ENCODE peak calls at places on chromosomes 13 and 19, in four cellular contexts. X, H, R and J are unnamed samples.

GRCh38 chr13:111575719-111576118 is 255.3 kb downstream of the TEX29 start:
- DNase-seq in X (no peak), H (no peak), R (no peak), J (no peak)

GRCh38 chr19:44985445-44985844 is 15.8 kb upstream of the RELB start:
- DNase-seq in X (no peak), H (no peak), R (no peak), J (no peak)

GRCh38 chr19:20660473-20660872 is 898 bp downstream of the ZNF626 start:
- DNase-seq in X (no peak), H (no peak), R (peak; percentile 17), J (no peak)

GRCh38 chr13:98436379-98436909 is 140.5 kb downstream of the STK24 start:
- DNase-seq in X (no peak), H (no peak), R (no peak), J (no peak)

GRCh38 chr19:47036233-47036651 is 12.2 kb downstream of the TMEM160 start:
- DNase-seq in X (peak; percentile 22), H (no peak), R (no peak), J (no peak)

GRCh38 chr19:20038358-20039202 is 725 bp downstream of the ZNF682 start:
- DNase-seq in X (peak; percentile 12), H (no peak), R (no peak), J (peak; percentile 19)

GRCh38 chr13:42804244-42804868 is 23.0 kb downstream of the FAM216B start:
- DNase-seq in X (no peak), H (no peak), R (no peak), J (no peak)

GRCh38 chr13:111936267-111936925 is 130.6 kb upstream of the SOX1 start:
- DNase-seq in X (no peak), H (no peak), R (no peak), J (no peak)

GRCh38 chr13:51739403-51740112 is 64.4 kb downstream of the DHRS12 start:
- DNase-seq in X (peak; percentile 56), H (no peak), R (peak; percentile 55), J (no peak)

GRCh38 chr19:37997911-37998344 is 90.9 kb downstream of the SIPA1L3 start:
- DNase-seq in X (peak; percentile 97), H (no peak), R (no peak), J (peak; percentile 86)

GRCh38 chr13:49625392-49626137 is 2.7 kb upstream of the ARL11 start:
- DNase-seq in X (peak; percentile 28), H (peak; percentile 99), R (peak; percentile 36), J (peak; percentile 30)

GRCh38 chr13:52892925-52893324 is 44.5 kb upstream of the PCDH8 start:
- DNase-seq in X (no peak), H (no peak), R (no peak), J (no peak)

GRCh38 chr13:52411629-52412028 is 5.7 kb upstream of the THSD1 start:
- DNase-seq in X (peak; percentile 87), H (no peak), R (no peak), J (peak; percentile 53)

GRCh38 chr13:41780736-41781708 is 179.9 kb downstream of the VWA8 start:
- DNase-seq in X (peak; percentile 77), H (no peak), R (no peak), J (peak; percentile 94)

GRCh38 chr13:21395953-21396352 is 63.1 kb downstream of the ZDHHC20 start:
- DNase-seq in X (no peak), H (no peak), R (no peak), J (no peak)

GRCh38 chr13:32024750-32025149 is 6.8 kb upstream of the FRY start:
- DNase-seq in X (no peak), H (no peak), R (no peak), J (no peak)

GRCh38 chr13:32022292-32022691 is 9.3 kb upstream of the FRY start:
- DNase-seq in X (peak; percentile 6), H (no peak), R (no peak), J (no peak)

GRCh38 chr13:32021785-32022184 is 9.8 kb upstream of the FRY start:
- DNase-seq in X (no peak), H (no peak), R (no peak), J (no peak)

GRCh38 chr13:32023096-32023495 is 8.5 kb upstream of the FRY start:
- DNase-seq in X (no peak), H (no peak), R (no peak), J (no peak)

GRCh38 chr13:32023698-32024097 is 7.9 kb upstream of the FRY start:
- DNase-seq in X (peak; percentile 14), H (no peak), R (no peak), J (peak; percentile 39)
- TF ChIP-seq CTCF in X (peak; percentile 38), H (peak; percentile 23), R (no peak), J (peak; percentile 49)

DNA sequence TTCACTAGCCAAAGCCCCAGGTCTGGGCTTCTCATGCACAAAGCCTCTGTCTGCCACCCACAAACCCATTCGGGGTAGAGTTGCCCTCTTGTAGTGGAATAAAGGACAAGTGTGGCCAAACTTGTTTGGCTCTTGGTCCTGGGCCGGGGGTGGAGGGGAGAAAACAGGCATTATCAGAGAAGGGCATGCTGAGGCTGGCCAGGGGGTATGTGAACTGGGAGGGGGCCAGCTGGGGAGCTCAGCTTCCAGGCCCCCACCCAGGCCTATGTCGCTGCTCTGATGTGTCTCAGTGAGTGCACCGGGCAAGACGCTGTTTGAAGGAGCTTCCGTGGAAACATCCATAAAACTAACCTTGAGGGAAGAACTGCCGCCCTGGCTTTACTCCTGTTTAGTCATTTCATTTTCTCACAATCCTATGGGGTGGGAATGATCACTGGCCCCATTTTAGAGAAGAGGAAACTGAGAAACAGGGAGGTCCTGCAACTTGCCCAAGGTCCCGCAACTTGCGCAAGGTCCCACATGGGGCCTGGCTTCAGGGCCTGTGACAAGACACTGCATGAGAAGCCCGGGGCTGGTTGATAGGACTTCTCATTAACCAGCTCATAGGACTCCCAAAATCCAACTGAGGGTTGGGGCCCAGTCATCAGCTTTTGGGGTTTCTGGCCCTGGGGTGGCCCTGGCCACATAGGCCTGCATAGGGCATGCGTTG is 30.8 kb downstream of the CCNE1 start:
- DNase-seq in X (no peak), H (no peak), R (no peak), J (no peak)
- H3K4me3 ChIP-seq in X (no peak overlapping the region), H (peak overlapping the region; percentile 6), R (no peak overlapping the region), J (peak overlapping the region; percentile 52)

GRCh38 chr19:55208880-55209429 is 346 bp downstream of the PTPRH start:
- DNase-seq in X (no peak), H (no peak), R (no peak), J (no peak)
- TF ChIP-seq CTCF in X (no peak), H (no peak), R (no peak), J (no peak)

GRCh38 chr19:48397636-48398328 is 4.3 kb downstream of the GRIN2D start:
- DNase-seq in X (no peak), H (no peak), R (no peak), J (no peak)
- H3K4me3 ChIP-seq in X (peak overlapping the region; percentile 62), H (no peak overlapping the region), R (no peak overlapping the region), J (peak overlapping the region; percentile 69)

DNA sequence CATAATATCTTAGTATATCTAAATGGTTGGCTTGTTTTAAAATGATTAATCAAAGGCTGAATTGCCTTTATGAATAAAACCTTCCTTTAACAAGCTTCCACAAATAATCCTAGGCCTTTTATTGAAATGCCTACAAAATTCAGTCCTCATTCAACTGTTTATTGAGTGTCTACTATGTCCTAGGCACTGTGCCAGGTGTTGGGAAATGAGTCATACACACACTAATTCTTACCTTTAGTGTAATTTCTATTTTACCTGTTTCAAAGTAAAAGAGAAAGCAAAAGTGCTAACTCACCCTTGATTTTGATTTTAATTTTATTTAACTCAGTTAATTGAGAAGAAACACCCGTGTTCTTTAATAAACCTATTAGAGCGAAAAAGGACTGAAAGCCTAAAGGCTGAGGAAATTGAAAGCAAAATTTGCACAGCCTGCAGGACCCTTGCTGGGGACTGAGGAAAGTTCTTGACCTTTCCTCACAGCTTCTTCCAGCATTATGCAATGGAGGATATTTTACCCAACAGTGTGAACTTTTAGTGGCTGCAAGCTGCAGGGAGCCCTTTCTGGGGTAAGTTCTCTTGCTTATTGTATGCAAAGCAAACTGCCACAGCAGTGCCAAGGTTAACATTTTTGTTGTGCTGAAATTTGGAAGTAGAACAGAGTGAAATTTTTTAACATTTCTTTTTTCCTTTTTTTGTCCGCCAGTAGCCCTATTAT is 83.1 kb downstream of the B3GLCT start:
- DNase-seq in X (no peak), H (no peak), R (no peak), J (peak; percentile 96)
- TF ChIP-seq CTCF in X (no peak), H (no peak), R (no peak), J (no peak)

GRCh38 chr19:40716031-40716654 is 543 bp downstream of the COQ8B start:
- DNase-seq in X (peak; percentile 97), H (no peak), R (no peak), J (peak; percentile 87)

GRCh38 chr19:40716655-40717324 is at the start of the genes COQ8B and ITPKC:
- DNase-seq in X (peak; percentile 95), H (peak; percentile 100), R (peak; percentile 100), J (peak; percentile 98)

GRCh38 chr19:40714519-40715299 is 2.0 kb downstream of the COQ8B start:
- DNase-seq in X (peak; percentile 84), H (peak; percentile 93), R (peak; percentile 96), J (peak; percentile 95)

GRCh38 chr19:40717325-40717879 is 490 bp downstream of the ITPKC start:
- DNase-seq in X (peak; percentile 39), H (peak; percentile 77), R (no peak), J (peak; percentile 70)

GRCh38 chr19:40713939-40714338 is 2.7 kb downstream of the COQ8B start:
- DNase-seq in X (no peak), H (no peak), R (no peak), J (no peak)
- H3K4me3 ChIP-seq in X (no peak overlapping the region), H (no peak overlapping the region), R (no peak overlapping the region), J (no peak overlapping the region)

GRCh38 chr13:45817833-45818232 is 33.7 kb downstream of the SIAH3 start:
- DNase-seq in X (no peak), H (no peak), R (no peak), J (peak; percentile 28)
- TF ChIP-seq CTCF in X (peak; percentile 9), H (no peak), R (no peak), J (peak; percentile 41)

GRCh38 chr19:3152431-3152780 is 16.6 kb downstream of the GNA15 start:
- DNase-seq in X (no peak), H (no peak), R (no peak), J (no peak)

GRCh38 chr19:3157096-3157845 is 21.3 kb upstream of the S1PR4 start:
- DNase-seq in X (no peak), H (no peak), R (no peak), J (no peak)

GRCh38 chr19:3151563-3152430 is 16.0 kb downstream of the GNA15 start:
- DNase-seq in X (no peak), H (no peak), R (no peak), J (no peak)

GRCh38 chr19:3153286-3154230 is 17.7 kb downstream of the GNA15 start:
- DNase-seq in X (no peak), H (no peak), R (no peak), J (no peak)

DNA sequence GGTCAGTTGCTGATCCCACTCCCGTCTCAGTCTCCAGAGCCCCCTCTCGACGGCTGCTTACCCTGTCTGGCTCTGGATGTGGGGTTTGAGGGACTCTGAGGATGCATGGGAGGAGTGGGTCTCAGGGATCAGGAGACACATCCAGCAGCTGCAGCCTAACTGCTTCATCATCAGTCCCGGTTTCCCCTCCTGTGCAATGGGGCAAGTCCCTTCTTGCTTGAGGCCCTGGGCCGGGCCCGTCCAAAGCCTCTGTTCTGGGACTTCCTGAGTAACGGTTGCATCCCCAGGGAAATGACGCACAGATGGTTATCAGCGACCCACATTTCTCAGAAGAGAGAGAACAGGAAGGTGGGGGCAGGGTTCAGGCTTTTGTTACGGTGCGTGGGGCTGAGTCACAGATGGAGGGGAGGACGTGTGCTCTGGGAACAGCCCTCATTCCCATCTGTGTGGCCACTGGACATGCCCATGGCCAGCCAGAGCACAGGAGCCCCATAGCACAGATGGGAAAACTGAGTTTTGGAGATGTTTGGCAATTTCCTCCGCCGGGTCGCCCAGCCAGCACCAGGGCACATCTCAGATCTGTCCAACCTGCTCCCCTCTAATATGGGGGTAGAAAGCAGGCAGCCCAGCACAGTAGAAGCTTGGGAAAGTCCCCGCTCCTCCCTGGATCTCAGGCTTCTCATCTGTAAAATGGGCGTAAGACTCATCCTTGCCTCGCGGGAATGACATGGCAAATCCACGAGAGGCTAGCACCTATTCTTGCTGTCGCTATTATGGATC is 19.3 kb downstream of the GNA15 start:
- DNase-seq in X (peak; percentile 100), H (no peak), R (peak; percentile 44), J (peak; percentile 99)
- H3K4me3 ChIP-seq in X (peak overlapping the region; percentile 6), H (no peak overlapping the region), R (no peak overlapping the region), J (no peak overlapping the region)